ENCODE peak calls at places on chromosomes 13 and 19, in ten cellular contexts. Z, M, H, R, L, Y, U, F, W and D are unnamed samples.
A peak's percentile ranks its signal among the peaks of the same experiment; 100 is the strongest.

GRCh38 chr13:40468227-40468838 is 198.1 kb downstream of the FOXO1 start:
- DNase-seq in Z (no peak), M (no peak), H (no peak), R (no peak), L (no peak), Y (no peak), U (no peak), F (no peak), W (no peak), D (no peak)

GRCh38 chr13:113996912-113997745 is 23.3 kb upstream of the C13orf46 start:
- DNase-seq in Z (no peak), M (no peak), H (no peak), R (no peak), L (peak; percentile 4), Y (peak; percentile 29), U (no peak), F (no peak), W (no peak), D (peak; percentile 1)

GRCh38 chr19:14555918-14556661 is 15.8 kb downstream of the NDUFB7 start:
- DNase-seq in Z (no peak), M (no peak), H (no peak), R (no peak), L (no peak), Y (no peak), U (no peak), F (no peak), W (no peak), D (no peak)

GRCh38 chr19:38443458-38444001 is 10.0 kb downstream of the RYR1 start:
- DNase-seq in Z (no peak), M (no peak), H (no peak), R (no peak), L (no peak), Y (no peak), U (no peak), F (no peak), W (no peak), D (no peak)

GRCh38 chr13:105070452-105070851 is 1465.0 kb downstream of the EFNB2 start:
- DNase-seq in Z (no peak), M (no peak), H (no peak), R (no peak), L (no peak), Y (no peak), U (no peak), F (no peak), W (no peak), D (no peak)

GRCh38 chr19:48477696-48478338 is 8.6 kb downstream of the CYTH2 start:
- DNase-seq in Z (no peak), M (no peak), H (no peak), R (no peak), L (no peak), Y (no peak), U (no peak), F (no peak), W (no peak), D (no peak)

GRCh38 chr13:42355841-42356575 is 84.1 kb downstream of the AKAP11 start:
- DNase-seq in Z (no peak), M (no peak), H (no peak), R (no peak), L (no peak), Y (no peak), U (no peak), F (no peak), W (no peak), D (no peak)

GRCh38 chr13:59425211-59425721 is 738.5 kb downstream of the DIAPH3 start:
- DNase-seq in Z (no peak), M (no peak), H (no peak), R (no peak), L (no peak), Y (no peak), U (no peak), F (no peak), W (no peak), D (no peak)

GRCh38 chr19:21321996-21322395 is 7.2 kb downstream of the ZNF708 start:
- DNase-seq in Z (no peak), M (no peak), H (no peak), R (no peak), L (no peak), Y (no peak), U (no peak), F (no peak), W (no peak), D (no peak)

GRCh38 chr13:43273362-43273761 is 250.0 kb downstream of the DNAJC15 start:
- DNase-seq in Z (no peak), M (no peak), H (no peak), R (no peak), L (no peak), Y (no peak), U (no peak), F (no peak), W (no peak), D (no peak)

GRCh38 chr13:32314968-32315254 is 252 bp downstream of the ZAR1L start:
- DNase-seq in Z (peak; percentile 8), M (peak; percentile 51), H (no peak), R (peak; percentile 53), L (no peak), Y (no peak), U (no peak), F (peak; percentile 60), W (no peak), D (peak; percentile 27)

GRCh38 chr19:52961981-52962380 is 700 bp downstream of the ZNF816 start:
- DNase-seq in Z (no peak), M (no peak), H (no peak), R (no peak), L (no peak), Y (no peak), U (no peak), F (no peak), W (no peak), D (no peak)

GRCh38 chr19:47229674-47230121 is 1.3 kb downstream of the BBC3 start:
- DNase-seq in Z (no peak), M (no peak), H (no peak), R (no peak), L (no peak), Y (no peak), U (no peak), F (no peak), W (no peak), D (peak; percentile 27)

GRCh38 chr19:42291437-42291815 is 10.5 kb upstream of the PRR19 start:
- DNase-seq in Z (no peak), M (no peak), H (no peak), R (no peak), L (no peak), Y (peak; percentile 39), U (no peak), F (no peak), W (no peak), D (no peak)

GRCh38 chr13:75963318-75963717 is 327.2 kb downstream of the LMO7 start:
- DNase-seq in Z (no peak), M (no peak), H (no peak), R (no peak), L (no peak), Y (no peak), U (no peak), F (no peak), W (no peak), D (no peak)

GRCh38 chr13:74144269-74144668 is 10.1 kb upstream of the KLF12 start:
- DNase-seq in Z (no peak), M (no peak), H (no peak), R (no peak), L (no peak), Y (no peak), U (no peak), F (no peak), W (no peak), D (no peak)

GRCh38 chr19:49512970-49513745 is 697 bp downstream of the FCGRT start:
- DNase-seq in Z (peak; percentile 53), M (no peak), H (no peak), R (peak; percentile 65), L (peak; percentile 70), Y (peak; percentile 73), U (no peak), F (peak; percentile 61), W (peak; percentile 70), D (peak; percentile 58)

GRCh38 chr19:8455018-8455417 is 10.2 kb downstream of the HNRNPM start:
- DNase-seq in Z (no peak), M (no peak), H (no peak), R (no peak), L (no peak), Y (no peak), U (no peak), F (no peak), W (no peak), D (no peak)
- H3K36me3 ChIP-seq in Z (peaks cover 29% of the 10 kb centered on the region), M (peaks cover 5% of the 10 kb centered on the region), H (no peaks in the 10 kb centered on the region), R (no peaks in the 10 kb centered on the region), L (peaks cover 60% of the 10 kb centered on the region), Y (peaks cover 22% of the 10 kb centered on the region), U (peaks cover 10% of the 10 kb centered on the region), F (no peaks in the 10 kb centered on the region), W (peaks cover 30% of the 10 kb centered on the region), D (no peaks in the 10 kb centered on the region)

GRCh38 chr13:99566125-99567083 is 65.1 kb downstream of the TM9SF2 start:
- DNase-seq in Z (no peak), M (no peak), H (no peak), R (no peak), L (no peak), Y (no peak), U (no peak), F (no peak), W (no peak), D (no peak)

GRCh38 chr13:99564389-99564788 is 63.1 kb downstream of the TM9SF2 start:
- DNase-seq in Z (no peak), M (no peak), H (no peak), R (no peak), L (no peak), Y (no peak), U (no peak), F (no peak), W (no peak), D (no peak)

GRCh38 chr13:99565478-99566124 is 64.3 kb downstream of the TM9SF2 start:
- DNase-seq in Z (no peak), M (no peak), H (no peak), R (no peak), L (no peak), Y (no peak), U (no peak), F (no peak), W (no peak), D (no peak)
- H3K36me3 ChIP-seq in Z (no peaks in the 10 kb centered on the region), M (peaks cover 6% of the 10 kb centered on the region), H (peaks cover 3% of the 10 kb centered on the region), R (no peaks in the 10 kb centered on the region), L (peaks cover 43% of the 10 kb centered on the region), Y (peaks cover 18% of the 10 kb centered on the region), U (peaks cover 6% of the 10 kb centered on the region), F (no peaks in the 10 kb centered on the region), W (peaks cover 33% of the 10 kb centered on the region), D (no peaks in the 10 kb centered on the region)

GRCh38 chr19:17539288-17540117 is 15.9 kb upstream of the COLGALT1 start:
- DNase-seq in Z (peak; percentile 95), M (peak; percentile 97), H (peak; percentile 92), R (peak; percentile 100), L (peak; percentile 96), Y (peak; percentile 88), U (peak; percentile 74), F (peak; percentile 95), W (peak; percentile 95), D (peak; percentile 75)
- H3K36me3 ChIP-seq in Z (no peaks in the 10 kb centered on the region), M (no peaks in the 10 kb centered on the region), H (no peaks in the 10 kb centered on the region), R (no peaks in the 10 kb centered on the region), L (no peaks in the 10 kb centered on the region), Y (no peaks in the 10 kb centered on the region), U (no peaks in the 10 kb centered on the region), F (no peaks in the 10 kb centered on the region), W (no peaks in the 10 kb centered on the region), D (no peaks in the 10 kb centered on the region)

DNA sequence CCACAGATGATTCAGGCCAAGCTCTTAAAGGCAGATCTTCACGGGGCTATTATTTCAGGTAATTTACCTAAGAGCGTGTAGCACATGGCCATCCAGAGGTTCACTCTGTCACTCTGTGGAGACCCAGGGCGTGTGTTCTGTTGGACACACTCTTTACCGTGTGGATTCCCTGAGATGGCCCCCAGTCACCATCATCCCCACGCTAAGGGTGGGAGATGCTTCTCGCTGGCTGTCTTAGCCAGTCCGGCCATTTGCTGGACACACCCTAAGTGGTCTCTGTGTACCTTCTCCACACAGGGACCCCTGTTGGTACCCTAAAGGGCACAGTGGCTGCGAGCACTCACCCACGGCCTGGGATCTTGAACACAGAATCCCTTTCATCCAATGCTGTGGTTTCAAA is 6.0 kb downstream of the POP4 start:
- DNase-seq in Z (no peak), M (no peak), H (no peak), R (no peak), L (no peak), Y (peak; percentile 10), U (no peak), F (no peak), W (no peak), D (no peak)
- H3K36me3 ChIP-seq in Z (peaks cover 30% of the 10 kb centered on the region), M (peaks cover 54% of the 10 kb centered on the region), H (peaks cover 13% of the 10 kb centered on the region), R (no peaks in the 10 kb centered on the region), L (peaks cover 79% of the 10 kb centered on the region), Y (peaks cover 33% of the 10 kb centered on the region), U (peaks cover 48% of the 10 kb centered on the region), F (peaks cover 8% of the 10 kb centered on the region), W (peaks cover 75% of the 10 kb centered on the region), D (peaks cover 41% of the 10 kb centered on the region)